ENCODE peak calls at places on chromosomes 4 and X, in ten cellular contexts. U, H, G, W, D, Q, P, Y, J and M are unnamed samples.
A peak's percentile ranks its signal among the peaks of the same experiment; 100 is the strongest.

GRCh38 chrX:107551546-107551945 is 76.8 kb upstream of the PRPS1 start:
- DNase-seq in G (no peak), U (no peak), J (no peak), W (no peak), H (no peak), P (no peak), D (peak; percentile 69), Q (no peak), Y (no peak), M (no peak)

GRCh38 chr4:15234585-15235126 is 193.2 kb upstream of the C1QTNF7 start:
- DNase-seq in J (peak; percentile 98), Y (no peak), W (peak; percentile 91), Q (no peak), P (no peak), G (no peak), D (no peak), H (peak; percentile 94), U (no peak), M (no peak)

GRCh38 chr4:104064650-104065577 is 345.1 kb upstream of the TACR3 start:
- DNase-seq in Q (no peak), J (no peak), U (peak; percentile 80), G (peak; percentile 11), H (peak; percentile 41), P (peak; percentile 52), D (peak; percentile 29), Y (peak; percentile 22), W (peak; percentile 54), M (no peak)

GRCh38 chr4:41290486-41290885 is 33.8 kb downstream of the UCHL1 start:
- DNase-seq in D (no peak), U (no peak), G (no peak), Y (no peak), H (no peak), W (no peak), J (no peak), Q (no peak), P (no peak), M (no peak)

GRCh38 chr4:39446842-39447573 is 11.7 kb downstream of the RPL9 start:
- DNase-seq in W (peak; percentile 18), G (peak; percentile 29), Y (peak; percentile 41), D (peak; percentile 78), Q (peak; percentile 16), J (peak; percentile 28), P (peak; percentile 53), H (peak; percentile 82), U (peak; percentile 49), M (peak; percentile 74)

GRCh38 chr4:112172180-112172579 is 26.9 kb downstream of the FAM241A start:
- DNase-seq in H (no peak), J (no peak), W (no peak), U (no peak), Q (no peak), P (no peak), D (no peak), G (no peak), Y (no peak), M (no peak)

GRCh38 chr4:151727365-151727764 is 33.4 kb downstream of the GATB start:
- DNase-seq in Y (no peak), G (no peak), Q (no peak), J (peak; percentile 42), P (no peak), W (peak; percentile 15), H (peak; percentile 66), D (no peak), U (no peak), M (no peak)

GRCh38 chrX:23789386-23790146 is 6.6 kb downstream of the SAT1 start:
- DNase-seq in J (no peak), G (no peak), D (no peak), Q (no peak), P (no peak), U (no peak), W (no peak), H (no peak), Y (no peak), M (no peak)

GRCh38 chrX:150773634-150774033 is 80.4 kb downstream of the MTMR1 start:
- DNase-seq in Y (no peak), H (no peak), J (no peak), D (no peak), Q (no peak), U (no peak), G (no peak), P (no peak), W (no peak), M (no peak)

GRCh38 chr4:47287735-47288134 is 175.8 kb downstream of the COMMD8 start:
- DNase-seq in G (no peak), Q (no peak), D (no peak), W (peak; percentile 5), U (no peak), Y (no peak), J (peak; percentile 87), H (peak; percentile 3), P (no peak), M (no peak)

GRCh38 chrX:70455366-70456202 is 10.9 kb downstream of the DLG3 start:
- DNase-seq in D (no peak), W (peak; percentile 46), J (no peak), Q (no peak), H (no peak), G (peak; percentile 19), U (peak; percentile 60), Y (no peak), P (no peak), M (no peak)

GRCh38 chrX:103344606-103345005 is 11.7 kb upstream of the TCEAL9 start:
- DNase-seq in Q (no peak), G (no peak), J (no peak), W (no peak), H (no peak), P (no peak), Y (no peak), D (no peak), U (no peak), M (no peak)

GRCh38 chr4:121726642-121727268 is 30.0 kb upstream of the ANXA5 start:
- DNase-seq in J (peak; percentile 78), U (peak; percentile 56), D (no peak), W (peak; percentile 79), P (no peak), H (peak; percentile 76), Q (no peak), Y (no peak), G (no peak), M (no peak)

DNA sequence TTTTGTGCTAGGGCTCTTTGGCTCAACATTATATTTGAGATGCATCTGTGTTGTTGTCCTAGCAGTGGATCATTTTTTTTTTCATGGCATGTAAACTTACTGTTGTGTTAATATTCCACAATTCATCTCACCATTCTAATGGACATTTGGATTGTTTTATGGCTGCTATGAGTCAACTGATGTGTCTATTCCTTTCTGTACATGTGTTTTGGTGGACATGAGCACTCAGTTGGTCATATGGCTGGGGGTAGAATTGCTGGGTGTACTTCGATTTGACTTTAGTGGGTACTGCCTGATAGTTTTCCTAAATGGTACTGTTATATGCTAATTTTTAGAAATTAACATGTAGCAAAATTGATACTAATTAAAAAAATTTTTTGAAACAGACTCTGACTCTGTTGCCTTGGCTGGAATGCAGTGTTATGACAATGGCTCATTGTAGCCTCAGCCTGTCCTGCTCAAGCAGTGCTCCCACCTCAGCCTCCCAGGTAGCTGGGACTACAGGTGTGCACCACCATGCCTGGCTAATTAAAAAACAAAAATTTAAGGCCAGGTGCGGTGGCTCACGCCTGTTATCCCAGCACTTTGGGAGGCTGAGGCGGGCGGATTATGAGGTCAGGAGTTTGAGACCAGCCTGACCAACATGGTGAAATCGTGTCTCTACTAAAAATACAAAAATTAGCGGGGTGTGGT is 9.0 kb downstream of the FAM193A start:
- DNase-seq in G (no peak), Q (no peak), Y (no peak), H (peak; percentile 20), U (no peak), J (peak; percentile 13), W (peak; percentile 1), P (no peak), D (no peak), M (no peak)
- H3K4me1 ChIP-seq in G (no peaks in the 10 kb centered on the region), Q (no peaks in the 10 kb centered on the region), Y (peaks cover 2% of the 10 kb centered on the region), H (no peaks in the 10 kb centered on the region), U (no peaks in the 10 kb centered on the region), J (no peaks in the 10 kb centered on the region), W (no peaks in the 10 kb centered on the region), P (no peaks in the 10 kb centered on the region), D (peaks cover 38% of the 10 kb centered on the region), M (no peaks in the 10 kb centered on the region)

GRCh38 chrX:53283567-53283966 is 2.2 kb upstream of the IQSEC2 start:
- DNase-seq in P (no peak), G (no peak), D (no peak), W (no peak), U (no peak), H (no peak), Y (no peak), Q (no peak), J (no peak), M (no peak)
- H3K4me1 ChIP-seq in P (no peaks in the 10 kb centered on the region), G (peaks cover 14% of the 10 kb centered on the region), D (peaks cover 70% of the 10 kb centered on the region), W (peaks cover 54% of the 10 kb centered on the region), U (peaks cover 6% of the 10 kb centered on the region), H (peaks cover 21% of the 10 kb centered on the region), Y (peaks cover 10% of the 10 kb centered on the region), Q (peaks cover 20% of the 10 kb centered on the region), J (peaks cover 14% of the 10 kb centered on the region), M (no peaks in the 10 kb centered on the region)

GRCh38 chr4:140240237-140240636 is 86.3 kb upstream of the MAML3 start:
- DNase-seq in J (no peak), G (no peak), Q (no peak), W (no peak), H (no peak), D (no peak), U (no peak), P (no peak), Y (no peak), M (no peak)

GRCh38 chr4:140237616-140238352 is 83.8 kb upstream of the MAML3 start:
- DNase-seq in W (no peak), G (no peak), D (peak; percentile 70), Y (peak; percentile 70), H (peak; percentile 95), U (peak; percentile 93), Q (peak; percentile 7), P (peak; percentile 57), J (peak; percentile 93), M (peak; percentile 89)

GRCh38 chr4:140236649-140237160 is 82.7 kb upstream of the MAML3 start:
- DNase-seq in Y (no peak), J (peak; percentile 38), H (peak; percentile 52), D (no peak), Q (no peak), G (no peak), P (no peak), W (no peak), U (no peak), M (no peak)

GRCh38 chr4:140238353-140239041 is 84.5 kb upstream of the MAML3 start:
- DNase-seq in G (peak; percentile 53), J (peak; percentile 77), H (peak; percentile 94), Y (peak; percentile 95), W (no peak), U (peak; percentile 69), P (peak; percentile 92), D (peak; percentile 85), Q (peak; percentile 18), M (peak; percentile 94)

DNA sequence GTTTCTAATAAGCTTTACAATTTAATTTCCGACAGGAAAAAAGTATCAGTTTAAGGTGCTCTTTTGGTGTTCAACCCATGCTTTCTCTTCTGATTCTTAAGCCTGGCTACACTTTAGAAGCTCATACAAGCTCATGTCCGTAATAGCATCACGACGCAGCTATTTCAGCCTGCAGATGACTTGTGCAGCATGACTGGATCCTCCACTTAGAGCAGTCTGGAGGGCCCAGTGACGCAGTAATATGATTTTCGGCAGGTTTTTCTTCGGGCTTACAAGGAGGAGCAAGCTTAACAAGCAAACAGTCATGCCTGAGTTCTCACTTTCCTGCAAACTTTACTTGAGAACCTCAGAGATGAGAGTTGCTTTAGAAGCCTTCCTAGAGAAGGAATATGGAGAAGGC is 85.3 kb upstream of the MAML3 start:
- DNase-seq in J (no peak), P (no peak), Y (no peak), U (no peak), Q (no peak), H (no peak), G (no peak), D (no peak), W (no peak), M (no peak)
- H3K4me1 ChIP-seq in J (peaks cover 22% of the 10 kb centered on the region), P (no peaks in the 10 kb centered on the region), Y (peaks cover 7% of the 10 kb centered on the region), U (peaks cover 59% of the 10 kb centered on the region), Q (peaks cover 23% of the 10 kb centered on the region), H (peaks cover 27% of the 10 kb centered on the region), G (no peaks in the 10 kb centered on the region), D (peaks cover 45% of the 10 kb centered on the region), W (peaks cover 20% of the 10 kb centered on the region), M (no peaks in the 10 kb centered on the region)

GRCh38 chrX:80022363-80023031 is 7.9 kb downstream of the TBX22 start:
- DNase-seq in P (no peak), D (no peak), H (no peak), J (no peak), W (no peak), G (no peak), Y (no peak), U (peak; percentile 57), Q (no peak), M (no peak)
- H3K4me1 ChIP-seq in P (no peaks in the 10 kb centered on the region), D (no peaks in the 10 kb centered on the region), H (no peaks in the 10 kb centered on the region), J (no peaks in the 10 kb centered on the region), W (no peaks in the 10 kb centered on the region), G (no peaks in the 10 kb centered on the region), Y (no peaks in the 10 kb centered on the region), U (no peaks in the 10 kb centered on the region), Q (no peaks in the 10 kb centered on the region), M (no peaks in the 10 kb centered on the region)